ENCODE peak calls at places on chromosome 6, in four cellular contexts. G is omental fat pad, J is cardiac septum, B is EH. F is an unnamed sample.

GRCh38 chr6:169165561-169166300 is 87.9 kb downstream of the THBS2 start:
- DNase-seq in G (no peak), J (no peak), B (peak; percentile 59), F (no peak)

GRCh38 chr6:30071081-30071818 is 4.3 kb downstream of the PPP1R11 start:
- DNase-seq in G (no peak), J (no peak), B (no peak), F (no peak)

GRCh38 chr6:151690303-151690702 is 117.2 kb upstream of the ESR1 start:
- DNase-seq in G (no peak), J (no peak), B (peak; percentile 11), F (no peak)

GRCh38 chr6:30679765-30680535 is 6.5 kb downstream of the PPP1R18 start:
- DNase-seq in G (no peak), J (no peak), B (no peak), F (no peak)

GRCh38 chr6:102815207-102815606 is 1421.7 kb downstream of the GRIK2 start:
- DNase-seq in G (no peak), J (no peak), B (no peak), F (no peak)

GRCh38 chr6:55108469-55109130 is 65.7 kb upstream of the HCRTR2 start:
- DNase-seq in G (no peak), J (no peak), B (no peak), F (no peak)

GRCh38 chr6:150741633-150742200 is 123.8 kb upstream of the MTHFD1L start:
- DNase-seq in G (no peak), J (no peak), B (peak; percentile 5), F (no peak)

GRCh38 chr6:21601932-21602390 is 8.4 kb downstream of the SOX4 start:
- DNase-seq in G (no peak), J (no peak), B (no peak), F (no peak)

GRCh38 chr6:22966711-22967110 is 397.3 kb downstream of the HDGFL1 start:
- DNase-seq in G (no peak), J (no peak), B (no peak), F (no peak)

F was measured in suprapubic skin.